ENCODE peak calls at places on chromosome 18, in eight cellular contexts. O, D, S, B, T, K, F and Y are unnamed samples.

GRCh38 chr18:79203017-79203605 is 133.9 kb downstream of the ATP9B start:
- DNase-seq in O (no peak), D (no peak), S (no peak), B (no peak), T (no peak), K (no peak), F (no peak), Y (no peak)

GRCh38 chr18:12625242-12625641 is 32.7 kb downstream of the SPIRE1 start:
- DNase-seq in O (no peak), D (no peak), S (no peak), B (no peak), T (no peak), K (no peak), F (no peak), Y (no peak)

GRCh38 chr18:34729740-34730338 is 19.7 kb downstream of the DTNA start:
- DNase-seq in O (no peak), D (no peak), S (no peak), B (no peak), T (no peak), K (no peak), F (no peak), Y (no peak)

GRCh38 chr18:48345596-48345995 is 63.6 kb downstream of the ZBTB7C start:
- DNase-seq in O (no peak), D (peak; percentile 58), S (no peak), B (no peak), T (peak; percentile 51), K (no peak), F (peak; percentile 48), Y (no peak)

GRCh38 chr18:58858591-58859468 is 5.8 kb upstream of the ZNF532 start:
- DNase-seq in O (no peak), D (no peak), S (no peak), B (no peak), T (no peak), K (no peak), F (peak; percentile 18), Y (no peak)

GRCh38 chr18:28126768-28127167 is 50.2 kb downstream of the CDH2 start:
- DNase-seq in O (no peak), D (no peak), S (no peak), B (no peak), T (no peak), K (no peak), F (no peak), Y (no peak)

GRCh38 chr18:10131036-10131774 is 217.4 kb downstream of the VAPA start:
- DNase-seq in O (no peak), D (no peak), S (no peak), B (no peak), T (no peak), K (no peak), F (no peak), Y (no peak)

GRCh38 chr18:75297731-75298130 is 87.1 kb downstream of the TSHZ1 start:
- DNase-seq in O (no peak), D (no peak), S (no peak), B (no peak), T (no peak), K (no peak), F (no peak), Y (no peak)

GRCh38 chr18:65435529-65435928 is 315.3 kb upstream of the CDH7 start:
- DNase-seq in O (no peak), D (no peak), S (no peak), B (no peak), T (no peak), K (no peak), F (no peak), Y (no peak)

GRCh38 chr18:36752929-36753865 is 75.6 kb downstream of the TPGS2 start:
- DNase-seq in O (no peak), D (no peak), S (no peak), B (no peak), T (no peak), K (no peak), F (no peak), Y (no peak)

GRCh38 chr18:70578480-70578879 is 289.6 kb downstream of the SOCS6 start:
- DNase-seq in O (no peak), D (no peak), S (peak; percentile 4), B (peak; percentile 38), T (no peak), K (no peak), F (no peak), Y (no peak)

GRCh38 chr18:79770501-79770815 is 27.3 kb upstream of the KCNG2 start:
- DNase-seq in O (no peak), D (peak; percentile 59), S (no peak), B (no peak), T (no peak), K (no peak), F (peak; percentile 0), Y (no peak)

GRCh38 chr18:77714716-77715115 is 465.1 kb downstream of the GALR1 start:
- DNase-seq in O (no peak), D (no peak), S (no peak), B (no peak), T (no peak), K (no peak), F (no peak), Y (no peak)

GRCh38 chr18:28075501-28075900 is 101.4 kb downstream of the CDH2 start:
- DNase-seq in O (no peak), D (no peak), S (peak; percentile 31), B (no peak), T (no peak), K (no peak), F (no peak), Y (no peak)

GRCh38 chr18:28114472-28114871 is 62.5 kb downstream of the CDH2 start:
- DNase-seq in O (no peak), D (no peak), S (no peak), B (no peak), T (no peak), K (no peak), F (no peak), Y (no peak)

GRCh38 chr18:49880656-49881055 is 67.3 kb upstream of the ACAA2 start:
- DNase-seq in O (no peak), D (no peak), S (no peak), B (no peak), T (no peak), K (no peak), F (no peak), Y (no peak)

GRCh38 chr18:62716679-62717058 is 1.3 kb downstream of the PHLPP1 start:
- DNase-seq in O (no peak), D (peak; percentile 92), S (no peak), B (no peak), T (peak; percentile 45), K (peak; percentile 54), F (peak; percentile 63), Y (no peak)

GRCh38 chr18:77529492-77529891 is 279.8 kb downstream of the GALR1 start:
- DNase-seq in O (peak; percentile 21), D (no peak), S (no peak), B (no peak), T (no peak), K (no peak), F (no peak), Y (no peak)

DNA sequence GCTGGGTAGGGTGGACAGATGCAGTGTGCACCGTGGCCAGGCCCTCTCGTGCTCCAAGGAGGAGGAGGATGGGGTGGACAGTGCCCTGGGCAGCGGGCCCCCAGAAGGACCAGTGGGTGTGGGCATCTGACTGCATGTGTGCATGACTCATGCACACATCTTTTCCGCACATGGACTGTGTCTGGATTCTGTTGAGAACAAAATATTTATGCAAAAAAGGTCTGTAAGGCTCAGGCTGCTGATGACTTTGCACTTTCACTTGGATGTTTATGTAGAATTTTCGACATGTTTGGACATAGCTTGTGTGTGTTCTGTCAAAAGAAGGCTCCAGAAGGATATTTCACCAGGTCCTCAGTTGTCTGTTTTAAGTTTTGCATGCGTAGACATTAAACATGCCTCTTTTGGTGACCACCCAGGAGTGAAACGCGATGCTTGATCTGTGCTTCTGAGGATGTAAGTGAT is 45.6 kb downstream of the MTCL1 start:
- DNase-seq in O (no peak), D (no peak), S (no peak), B (no peak), T (no peak), K (no peak), F (peak; percentile 35), Y (no peak)
- TF ChIP-seq POLR2AphosphoS5 in O (no peak), D (no peak), S (no peak), B (no peak), T (peak; percentile 78), K (no peak), F (peak; percentile 93), Y (no peak)

DNA sequence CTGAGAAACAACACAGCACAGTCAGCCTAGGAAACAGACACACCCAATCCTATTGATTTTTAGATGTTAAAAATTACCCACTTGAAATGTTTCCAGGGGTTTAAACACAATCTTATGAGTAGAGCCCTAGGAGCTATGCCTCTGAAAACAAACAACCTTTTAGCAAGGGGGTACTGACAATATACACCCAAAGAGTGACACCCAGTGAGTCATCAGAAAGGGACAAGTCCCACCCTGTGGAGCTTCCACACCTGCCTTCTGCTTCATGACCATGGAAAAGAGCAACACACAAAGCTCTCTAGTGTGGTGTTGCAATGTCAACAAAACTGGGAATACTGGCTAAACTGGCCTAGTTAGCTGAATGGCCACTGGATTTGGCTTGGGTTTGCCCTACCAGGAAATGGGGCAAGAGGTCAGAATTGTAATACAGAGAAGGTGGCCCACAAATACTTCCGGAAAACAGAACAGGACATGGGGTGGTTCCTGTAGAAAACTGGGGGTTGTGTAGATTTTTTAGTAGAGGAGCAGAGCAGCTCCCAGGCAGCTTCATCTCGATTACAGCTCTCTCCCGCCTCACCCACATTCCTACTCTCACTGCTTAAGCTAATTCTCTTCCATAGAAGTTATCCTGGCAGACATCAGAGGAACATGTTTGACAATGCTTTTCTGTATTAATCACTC is 98.2 kb downstream of the GAREM1 start:
- DNase-seq in O (no peak), D (no peak), S (peak; percentile 94), B (no peak), T (peak; percentile 81), K (no peak), F (peak; percentile 74), Y (peak; percentile 84)
- TF ChIP-seq POLR2AphosphoS5 in O (no peak), D (no peak), S (no peak), B (no peak), T (peak; percentile 95), K (no peak), F (peak; percentile 80), Y (peak; percentile 91)

GRCh38 chr18:46071894-46072867 is at the start of gene PSTPIP2:
- DNase-seq in O (no peak), D (peak; percentile 96), S (no peak), B (no peak), T (peak; percentile 81), K (peak; percentile 39), F (peak; percentile 71), Y (peak; percentile 77)

GRCh38 chr18:46070683-46071614 is 1.1 kb downstream of the PSTPIP2 start:
- DNase-seq in O (no peak), D (peak; percentile 82), S (no peak), B (no peak), T (no peak), K (no peak), F (no peak), Y (no peak)

GRCh38 chr18:46072959-46073358 is 899 bp upstream of the PSTPIP2 start:
- DNase-seq in O (no peak), D (peak; percentile 56), S (no peak), B (no peak), T (peak; percentile 24), K (no peak), F (no peak), Y (no peak)

GRCh38 chr18:46071615-46071893 is 506 bp downstream of the PSTPIP2 start:
- DNase-seq in O (no peak), D (no peak), S (no peak), B (no peak), T (no peak), K (no peak), F (no peak), Y (no peak)

GRCh38 chr18:46073474-46074331 is 1.6 kb upstream of the PSTPIP2 start:
- DNase-seq in O (no peak), D (peak; percentile 50), S (peak; percentile 62), B (no peak), T (peak; percentile 35), K (no peak), F (peak; percentile 39), Y (no peak)
- TF ChIP-seq POLR2AphosphoS5 in O (no peak), D (no peak), S (no peak), B (no peak), T (peak; percentile 24), K (no peak), F (no peak), Y (peak; percentile 11)

GRCh38 chr18:376307-376706 is 108.5 kb upstream of the THOC1 start:
- DNase-seq in O (no peak), D (no peak), S (no peak), B (no peak), T (no peak), K (no peak), F (no peak), Y (no peak)
- TF ChIP-seq POLR2AphosphoS5 in O (no peak), D (no peak), S (no peak), B (no peak), T (no peak), K (no peak), F (no peak), Y (no peak)